ENCODE peak calls at places on chromosomes 4 and X, in eight cellular contexts. One of them, this sample, is unnamed.
A peak's percentile ranks its signal among the peaks of the same experiment; 100 is the strongest.

GRCh38 chr4:32216502-32216901 is 1496.3 kb downstream of the PCDH7 start:
- DNase-seq in GM12892: no peak
- DNase-seq in ELF-1: no peak
- DNase-seq in HEK293T: no peak
- DNase-seq in activated effector memory CD4-positive, alpha-beta T cell treated with anti-CD3 and anti-CD28 coated beads, Interleukin-2, amount 50 U/mL, for 16 hours: no peak
- DNase-seq in cardiac muscle cell: no peak
- DNase-seq in mesenchymal stem cell: no peak
- DNase-seq in renal cortical epithelial cell: no peak
- DNase-seq in this sample: no peak

GRCh38 chr4:76035146-76035545 is 724 bp downstream of the CXCL11 start:
- DNase-seq in GM12892: no peak
- DNase-seq in ELF-1: no peak
- DNase-seq in HEK293T: no peak
- DNase-seq in activated effector memory CD4-positive, alpha-beta T cell treated with anti-CD3 and anti-CD28 coated beads, Interleukin-2, amount 50 U/mL, for 16 hours: no peak
- DNase-seq in cardiac muscle cell: no peak
- DNase-seq in mesenchymal stem cell: no peak
- DNase-seq in renal cortical epithelial cell: no peak
- DNase-seq in this sample: no peak

GRCh38 chr4:155179216-155179615 is 29.2 kb upstream of the NPY2R start:
- DNase-seq in GM12892: no peak
- DNase-seq in ELF-1: no peak
- DNase-seq in HEK293T: no peak
- DNase-seq in activated effector memory CD4-positive, alpha-beta T cell treated with anti-CD3 and anti-CD28 coated beads, Interleukin-2, amount 50 U/mL, for 16 hours: no peak
- DNase-seq in cardiac muscle cell: no peak
- DNase-seq in mesenchymal stem cell: no peak
- DNase-seq in renal cortical epithelial cell: peak; percentile 33
- DNase-seq in this sample: no peak

GRCh38 chr4:77582716-77583115 is 22.9 kb upstream of the CXCL13 start:
- DNase-seq in GM12892: no peak
- DNase-seq in ELF-1: no peak
- DNase-seq in HEK293T: no peak
- DNase-seq in activated effector memory CD4-positive, alpha-beta T cell treated with anti-CD3 and anti-CD28 coated beads, Interleukin-2, amount 50 U/mL, for 16 hours: no peak
- DNase-seq in cardiac muscle cell: no peak
- DNase-seq in mesenchymal stem cell: no peak
- DNase-seq in renal cortical epithelial cell: peak; percentile 65
- DNase-seq in this sample: no peak

GRCh38 chr4:2341261-2341841 is 77.1 kb downstream of the ZFYVE28 start:
- DNase-seq in GM12892: no peak
- DNase-seq in ELF-1: no peak
- DNase-seq in HEK293T: no peak
- DNase-seq in activated effector memory CD4-positive, alpha-beta T cell treated with anti-CD3 and anti-CD28 coated beads, Interleukin-2, amount 50 U/mL, for 16 hours: no peak
- DNase-seq in cardiac muscle cell: no peak
- DNase-seq in mesenchymal stem cell: no peak
- DNase-seq in renal cortical epithelial cell: no peak
- DNase-seq in this sample: no peak

GRCh38 chrX:134717698-134718328 is 59.5 kb upstream of the PLAC1 start:
- DNase-seq in GM12892: no peak
- DNase-seq in ELF-1: no peak
- DNase-seq in HEK293T: no peak
- DNase-seq in activated effector memory CD4-positive, alpha-beta T cell treated with anti-CD3 and anti-CD28 coated beads, Interleukin-2, amount 50 U/mL, for 16 hours: no peak
- DNase-seq in cardiac muscle cell: no peak
- DNase-seq in mesenchymal stem cell: no peak
- DNase-seq in renal cortical epithelial cell: no peak
- DNase-seq in this sample: no peak

GRCh38 chrX:27336466-27337091 is 126.6 kb downstream of the PPP4R3C start:
- DNase-seq in GM12892: no peak
- DNase-seq in ELF-1: peak; percentile 60
- DNase-seq in HEK293T: peak; percentile 46
- DNase-seq in activated effector memory CD4-positive, alpha-beta T cell treated with anti-CD3 and anti-CD28 coated beads, Interleukin-2, amount 50 U/mL, for 16 hours: peak; percentile 63
- DNase-seq in cardiac muscle cell: peak; percentile 47
- DNase-seq in mesenchymal stem cell: peak; percentile 0
- DNase-seq in renal cortical epithelial cell: peak; percentile 1
- DNase-seq in this sample: peak; percentile 1

GRCh38 chr4:127618427-127618826 is 14.3 kb upstream of the INTU start:
- DNase-seq in GM12892: no peak
- DNase-seq in ELF-1: no peak
- DNase-seq in HEK293T: no peak
- DNase-seq in activated effector memory CD4-positive, alpha-beta T cell treated with anti-CD3 and anti-CD28 coated beads, Interleukin-2, amount 50 U/mL, for 16 hours: no peak
- DNase-seq in cardiac muscle cell: no peak
- DNase-seq in mesenchymal stem cell: no peak
- DNase-seq in renal cortical epithelial cell: no peak
- DNase-seq in this sample: no peak

GRCh38 chrX:137051978-137052640 is 18.3 kb upstream of the GPR101 start:
- DNase-seq in GM12892: peak; percentile 56
- DNase-seq in ELF-1: peak; percentile 91
- DNase-seq in HEK293T: peak; percentile 89
- DNase-seq in activated effector memory CD4-positive, alpha-beta T cell treated with anti-CD3 and anti-CD28 coated beads, Interleukin-2, amount 50 U/mL, for 16 hours: peak; percentile 91
- DNase-seq in cardiac muscle cell: peak; percentile 75
- DNase-seq in mesenchymal stem cell: peak; percentile 33
- DNase-seq in renal cortical epithelial cell: peak; percentile 2
- DNase-seq in this sample: peak; percentile 39

This sample was measured in pancreas.